ENCODE peak calls at places on chromosomes 13 and 19, in six cellular contexts. One of them, this sample, is unnamed.

GRCh38 chr19:33419763-33420080 is 46.2 kb downstream of the CEBPG start:
- DNase-seq in neural progenitor cell: peak; percentile 88
- DNase-seq in cardiac fibroblast: no peak
- DNase-seq in HEK293T: no peak
- DNase-seq in iris pigment epithelial cell: no peak
- DNase-seq in BJ: no peak
- DNase-seq in this sample: no peak

GRCh38 chr19:4052114-4052992 is 14.3 kb downstream of the ZBTB7A start:
- DNase-seq in neural progenitor cell: no peak
- DNase-seq in cardiac fibroblast: peak; percentile 68
- DNase-seq in HEK293T: no peak
- DNase-seq in iris pigment epithelial cell: peak; percentile 38
- DNase-seq in BJ: no peak
- DNase-seq in this sample: no peak

GRCh38 chr13:45564108-45564507 is 51.4 kb downstream of the ERICH6B start:
- DNase-seq in neural progenitor cell: no peak
- DNase-seq in cardiac fibroblast: peak; percentile 66
- DNase-seq in HEK293T: no peak
- DNase-seq in iris pigment epithelial cell: peak; percentile 79
- DNase-seq in BJ: no peak
- DNase-seq in this sample: no peak

GRCh38 chr19:29645911-29646310 is 19.4 kb upstream of the PLEKHF1 start:
- DNase-seq in neural progenitor cell: no peak
- DNase-seq in cardiac fibroblast: peak; percentile 29
- DNase-seq in HEK293T: no peak
- DNase-seq in iris pigment epithelial cell: peak; percentile 55
- DNase-seq in BJ: no peak
- DNase-seq in this sample: no peak

GRCh38 chr19:32373614-32374295 is 28.3 kb downstream of the ZNF507 start:
- DNase-seq in neural progenitor cell: no peak
- DNase-seq in cardiac fibroblast: peak; percentile 99
- DNase-seq in HEK293T: peak; percentile 15
- DNase-seq in iris pigment epithelial cell: peak; percentile 100
- DNase-seq in BJ: peak; percentile 94
- DNase-seq in this sample: no peak

GRCh38 chr13:47997384-47997783 is 3.7 kb downstream of the SUCLA2 start:
- DNase-seq in neural progenitor cell: no peak
- DNase-seq in cardiac fibroblast: no peak
- DNase-seq in HEK293T: no peak
- DNase-seq in iris pigment epithelial cell: no peak
- DNase-seq in BJ: no peak
- DNase-seq in this sample: no peak

GRCh38 chr13:40221460-40222201 is 444.8 kb downstream of the FOXO1 start:
- DNase-seq in neural progenitor cell: no peak
- DNase-seq in cardiac fibroblast: peak; percentile 77
- DNase-seq in HEK293T: no peak
- DNase-seq in iris pigment epithelial cell: peak; percentile 99
- DNase-seq in BJ: no peak
- DNase-seq in this sample: no peak

GRCh38 chr19:15508035-15508710 is at the start of gene CYP4F22:
- DNase-seq in neural progenitor cell: no peak
- DNase-seq in cardiac fibroblast: no peak
- DNase-seq in HEK293T: peak; percentile 32
- DNase-seq in iris pigment epithelial cell: no peak
- DNase-seq in BJ: no peak
- DNase-seq in this sample: no peak

GRCh38 chr13:112575680-112576079 is 12.3 kb downstream of the TUBGCP3 start:
- DNase-seq in neural progenitor cell: no peak
- DNase-seq in cardiac fibroblast: no peak
- DNase-seq in HEK293T: no peak
- DNase-seq in iris pigment epithelial cell: peak; percentile 55
- DNase-seq in BJ: no peak
- DNase-seq in this sample: no peak

GRCh38 chr13:32031815-32032345 is 306 bp downstream of the FRY start:
- DNase-seq in neural progenitor cell: no peak
- DNase-seq in cardiac fibroblast: no peak
- DNase-seq in HEK293T: no peak
- DNase-seq in iris pigment epithelial cell: peak; percentile 32
- DNase-seq in BJ: no peak
- DNase-seq in this sample: no peak

GRCh38 chr13:76425930-76426329 is 460.3 kb downstream of the KCTD12 start:
- DNase-seq in neural progenitor cell: no peak
- DNase-seq in cardiac fibroblast: peak; percentile 93
- DNase-seq in HEK293T: no peak
- DNase-seq in iris pigment epithelial cell: peak; percentile 97
- DNase-seq in BJ: no peak
- DNase-seq in this sample: no peak

GRCh38 chr13:106089251-106089940 is 446.1 kb downstream of the EFNB2 start:
- DNase-seq in neural progenitor cell: no peak
- DNase-seq in cardiac fibroblast: no peak
- DNase-seq in HEK293T: no peak
- DNase-seq in iris pigment epithelial cell: no peak
- DNase-seq in BJ: no peak
- DNase-seq in this sample: no peak

GRCh38 chr13:108609353-108609752 is 20.1 kb upstream of the MYO16 start:
- DNase-seq in neural progenitor cell: peak; percentile 27
- DNase-seq in cardiac fibroblast: peak; percentile 29
- DNase-seq in HEK293T: peak; percentile 7
- DNase-seq in iris pigment epithelial cell: peak; percentile 65
- DNase-seq in BJ: peak; percentile 4
- DNase-seq in this sample: no peak

GRCh38 chr13:111909501-111909900 is 157.4 kb upstream of the SOX1 start:
- DNase-seq in neural progenitor cell: no peak
- DNase-seq in cardiac fibroblast: no peak
- DNase-seq in HEK293T: no peak
- DNase-seq in iris pigment epithelial cell: no peak
- DNase-seq in BJ: no peak
- DNase-seq in this sample: no peak

GRCh38 chr19:40640744-40641143 is 39.6 kb downstream of the LTBP4 start:
- DNase-seq in neural progenitor cell: no peak
- DNase-seq in cardiac fibroblast: peak; percentile 67
- DNase-seq in HEK293T: no peak
- DNase-seq in iris pigment epithelial cell: peak; percentile 55
- DNase-seq in BJ: no peak
- DNase-seq in this sample: peak; percentile 23